ENCODE peak calls at places on chromosomes 3 and 15, in ten cellular contexts. I is transverse colon; Y is stimulated activated CD4-positive, alpha-beta T cell treated with anti-CD3 and anti-CD28 coated beads, TNF-alpha, amount 100 ng/mL, for 1 hour; X is activated CD8-positive, alpha-beta memory T cell treated with anti-CD3 and anti-CD28 coated beads for 48 hours; C is psoas muscle; M is AG09309; V is NCI-H2171 treated with DMSO at 0.1 percent for 48 hours; R is NCI-H1092; D is uterus; J is pulmonary artery endothelial cell. Q is an unnamed sample.

GRCh38 chr3:112395166-112395894 is 62.4 kb downstream of the CD200 start:
- DNase-seq in I (no peak), Y (no peak), X (no peak), C (no peak), M (no peak), V (no peak), R (no peak), D (no peak), J (peak; percentile 89), Q (no peak)

GRCh38 chr3:65742914-65743313 is 295.8 kb downstream of the MAGI1 start:
- DNase-seq in I (no peak), Y (no peak), X (no peak), C (no peak), M (no peak), V (peak; percentile 18), R (no peak), D (no peak), J (no peak), Q (no peak)

GRCh38 chr3:113086506-113087461 is 96.0 kb downstream of the GTPBP8 start:
- DNase-seq in I (no peak), Y (no peak), X (no peak), C (no peak), M (no peak), V (no peak), R (no peak), D (no peak), J (no peak), Q (no peak)

GRCh38 chr3:125214738-125215137 is 2.2 kb upstream of the SLC12A8 start:
- DNase-seq in I (no peak), Y (no peak), X (no peak), C (no peak), M (no peak), V (no peak), R (no peak), D (no peak), J (no peak), Q (no peak)

GRCh38 chr3:185709241-185709955 is 115.4 kb downstream of the IGF2BP2 start:
- DNase-seq in I (no peak), Y (no peak), X (no peak), C (no peak), M (no peak), V (peak; percentile 20), R (no peak), D (no peak), J (no peak), Q (no peak)

GRCh38 chr3:193842029-193842782 is 249.2 kb downstream of the OPA1 start:
- DNase-seq in I (peak; percentile 23), Y (no peak), X (no peak), C (no peak), M (no peak), V (no peak), R (no peak), D (no peak), J (no peak), Q (no peak)

GRCh38 chr15:71747128-71748083 is 62.9 kb upstream of the NR2E3 start:
- DNase-seq in I (no peak), Y (no peak), X (no peak), C (no peak), M (peak; percentile 78), V (no peak), R (no peak), D (no peak), J (no peak), Q (no peak)

GRCh38 chr3:66567066-66567465 is 66.2 kb upstream of the LRIG1 start:
- DNase-seq in I (no peak), Y (no peak), X (no peak), C (no peak), M (no peak), V (no peak), R (no peak), D (no peak), J (no peak), Q (no peak)

GRCh38 chr15:41977757-41978369 is 5.5 kb upstream of the EHD4 start:
- DNase-seq in I (no peak), Y (no peak), X (no peak), C (peak; percentile 22), M (no peak), V (no peak), R (no peak), D (no peak), J (no peak), Q (no peak)

GRCh38 chr3:94772402-94772801 is 709.5 kb downstream of the NSUN3 start:
- DNase-seq in I (no peak), Y (no peak), X (no peak), C (no peak), M (no peak), V (no peak), R (no peak), D (no peak), J (no peak), Q (no peak)

GRCh38 chr15:40782609-40783227 is 12.9 kb downstream of the C15orf62 start:
- DNase-seq in I (peak; percentile 86), Y (peak; percentile 74), X (peak; percentile 47), C (peak; percentile 70), M (no peak), V (peak; percentile 86), R (peak; percentile 28), D (peak; percentile 24), J (no peak), Q (peak; percentile 79)

GRCh38 chr15:68352401-68353062 is 75.0 kb downstream of the FEM1B start:
- DNase-seq in I (peak; percentile 23), Y (peak; percentile 7), X (no peak), C (peak; percentile 60), M (peak; percentile 97), V (no peak), R (no peak), D (peak; percentile 91), J (peak; percentile 92), Q (no peak)

GRCh38 chr15:56045068-56045748 is 51.8 kb upstream of the NEDD4 start:
- DNase-seq in I (no peak), Y (no peak), X (no peak), C (no peak), M (peak; percentile 62), V (no peak), R (no peak), D (no peak), J (no peak), Q (no peak)

GRCh38 chr3:69787436-69788168 is 48.3 kb downstream of the MITF start:
- DNase-seq in I (no peak), Y (no peak), X (no peak), C (no peak), M (peak; percentile 43), V (no peak), R (no peak), D (no peak), J (no peak), Q (no peak)

GRCh38 chr15:40846846-40847224 is 3.0 kb downstream of the SPINT1 start:
- DNase-seq in I (peak; percentile 42), Y (no peak), X (no peak), C (no peak), M (no peak), V (no peak), R (no peak), D (no peak), J (no peak), Q (no peak)

GRCh38 chr15:25933456-25934158 is 70.5 kb upstream of the ATP10A start:
- DNase-seq in I (peak; percentile 50), Y (peak; percentile 33), X (peak; percentile 20), C (peak; percentile 80), M (peak; percentile 58), V (peak; percentile 74), R (peak; percentile 44), D (peak; percentile 27), J (no peak), Q (peak; percentile 68)

GRCh38 chr15:65275728-65276126 is 11.0 kb downstream of the PARP16 start:
- DNase-seq in I (no peak), Y (no peak), X (no peak), C (no peak), M (no peak), V (no peak), R (no peak), D (no peak), J (no peak), Q (no peak)

GRCh38 chr3:170634663-170635096 is 48.8 kb upstream of the SLC7A14 start:
- DNase-seq in I (no peak), Y (no peak), X (no peak), C (no peak), M (no peak), V (no peak), R (no peak), D (no peak), J (no peak), Q (no peak)

Q was measured in lung.